ENCODE peak calls at places on chromosomes 6 and 20, in seven cellular contexts. R is A549, F is dorsolateral prefrontal cortex, V is adipocyte, G is neural crest cell, T is right lobe of liver, C is breast epithelium. M is an unnamed sample.

GRCh38 chr6:24721461-24722215 is 2.7 kb upstream of the C6orf62 start:
- DNase-seq in R (peak; percentile 61), F (no peak), V (no peak), G (no peak), T (peak; percentile 87), C (no peak), M (no peak)

GRCh38 chr6:39330476-39330875 is 8.0 kb upstream of the KCNK16 start:
- DNase-seq in R (no peak), F (peak; percentile 40), V (no peak), G (no peak), T (no peak), C (peak; percentile 56), M (no peak)

GRCh38 chr6:32416031-32416430 is 9.1 kb upstream of the BTNL2 start:
- DNase-seq in R (no peak), F (no peak), V (no peak), G (no peak), T (no peak), C (no peak), M (no peak)

GRCh38 chr6:66496659-66497058 is 789.6 kb upstream of the EYS start:
- DNase-seq in R (no peak), F (no peak), V (peak; percentile 3), G (no peak), T (no peak), C (no peak), M (no peak)

GRCh38 chr6:150894191-150894744 is 28.8 kb downstream of the MTHFD1L start:
- DNase-seq in R (no peak), F (no peak), V (no peak), G (no peak), T (no peak), C (no peak), M (no peak)

GRCh38 chr6:160431231-160431630 is 83.1 kb downstream of the SLC22A3 start:
- DNase-seq in R (no peak), F (no peak), V (peak; percentile 81), G (no peak), T (no peak), C (no peak), M (no peak)

GRCh38 chr6:31246051-31246495 is 25.8 kb downstream of the HLA-C start:
- DNase-seq in R (no peak), F (no peak), V (peak; percentile 41), G (no peak), T (no peak), C (peak; percentile 30), M (peak; percentile 34)

GRCh38 chr6:52335576-52335975 is 26.4 kb upstream of the PAQR8 start:
- DNase-seq in R (no peak), F (no peak), V (no peak), G (no peak), T (no peak), C (no peak), M (no peak)

GRCh38 chr6:99712560-99712959 is 105.9 kb downstream of the PRDM13 start:
- DNase-seq in R (no peak), F (no peak), V (no peak), G (no peak), T (no peak), C (no peak), M (no peak)

GRCh38 chr6:2476376-2476775 is 231.0 kb upstream of the GMDS start:
- DNase-seq in R (no peak), F (no peak), V (peak; percentile 22), G (no peak), T (no peak), C (no peak), M (no peak)

GRCh38 chr6:47400581-47400980 is 77.0 kb upstream of the CD2AP start:
- DNase-seq in R (no peak), F (no peak), V (no peak), G (no peak), T (no peak), C (no peak), M (no peak)

GRCh38 chr6:130694617-130695016 is 132.6 kb upstream of the SMLR1 start:
- DNase-seq in R (no peak), F (no peak), V (no peak), G (no peak), T (no peak), C (no peak), M (no peak)

GRCh38 chr20:40144581-40144980 is 544.5 kb downstream of the MAFB start:
- DNase-seq in R (no peak), F (no peak), V (no peak), G (no peak), T (no peak), C (no peak), M (no peak)

GRCh38 chr20:63794614-63795013 is 36.5 kb downstream of the ZBTB46 start:
- DNase-seq in R (no peak), F (no peak), V (no peak), G (no peak), T (no peak), C (no peak), M (no peak)

GRCh38 chr6:33343953-33344611 is 26.5 kb upstream of the ZBTB22 start:
- DNase-seq in R (no peak), F (no peak), V (no peak), G (no peak), T (no peak), C (no peak), M (no peak)

GRCh38 chr6:158016571-158017383 is 35.1 kb downstream of the SYNJ2 start:
- DNase-seq in R (no peak), F (no peak), V (no peak), G (no peak), T (peak; percentile 14), C (no peak), M (no peak)

GRCh38 chr6:34231566-34232336 is 4.9 kb upstream of the HMGA1 start:
- DNase-seq in R (no peak), F (no peak), V (no peak), G (no peak), T (no peak), C (no peak), M (no peak)

GRCh38 chr6:299050-299980 is 7.0 kb downstream of the DUSP22 start:
- DNase-seq in R (no peak), F (no peak), V (peak; percentile 68), G (no peak), T (no peak), C (no peak), M (no peak)

GRCh38 chr6:40160826-40161225 is 226.6 kb upstream of the MOCS1 start:
- DNase-seq in R (no peak), F (no peak), V (no peak), G (no peak), T (no peak), C (no peak), M (no peak)

GRCh38 chr20:33724439-33725094 is 4.5 kb upstream of the PXMP4 start:
- DNase-seq in R (no peak), F (no peak), V (peak; percentile 8), G (no peak), T (no peak), C (peak; percentile 69), M (no peak)

GRCh38 chr6:149560736-149561135 is 5.4 kb upstream of the GINM1 start:
- DNase-seq in R (peak; percentile 49), F (no peak), V (peak; percentile 22), G (no peak), T (no peak), C (no peak), M (no peak)

GRCh38 chr6:85460951-85461805 is 11.3 kb downstream of the NT5E start:
- DNase-seq in R (no peak), F (no peak), V (peak; percentile 65), G (no peak), T (no peak), C (peak; percentile 49), M (no peak)

GRCh38 chr20:16362642-16363041 is 210.6 kb downstream of the KIF16B start:
- DNase-seq in R (no peak), F (no peak), V (no peak), G (no peak), T (no peak), C (no peak), M (no peak)

GRCh38 chr6:42387336-42387735 is 64.4 kb downstream of the TRERF1 start:
- DNase-seq in R (no peak), F (no peak), V (no peak), G (no peak), T (no peak), C (no peak), M (no peak)

GRCh38 chr20:21225215-21225947 is 77.8 kb upstream of the XRN2 start:
- DNase-seq in R (no peak), F (no peak), V (peak; percentile 18), G (no peak), T (no peak), C (no peak), M (no peak)

GRCh38 chr20:55094353-55094861 is 619.0 kb downstream of the DOK5 start:
- DNase-seq in R (no peak), F (no peak), V (no peak), G (no peak), T (no peak), C (no peak), M (no peak)

GRCh38 chr6:132733288-132733687 is 19.4 kb upstream of the VNN1 start:
- DNase-seq in R (no peak), F (no peak), V (no peak), G (no peak), T (no peak), C (no peak), M (no peak)

GRCh38 chr20:57432874-57433491 is 41.8 kb downstream of the RBM38 start:
- DNase-seq in R (no peak), F (no peak), V (no peak), G (no peak), T (peak; percentile 57), C (no peak), M (no peak)

GRCh38 chr6:119040229-119040628 is 38.2 kb downstream of the FAM184A start:
- DNase-seq in R (no peak), F (no peak), V (no peak), G (no peak), T (no peak), C (no peak), M (no peak)

GRCh38 chr20:49590163-49591017 is 22.5 kb upstream of the PTGIS start:
- DNase-seq in R (no peak), F (no peak), V (no peak), G (no peak), T (no peak), C (no peak), M (no peak)

GRCh38 chr6:122372647-122373046 is 26.8 kb upstream of the HSF2 start:
- DNase-seq in R (no peak), F (no peak), V (peak; percentile 57), G (no peak), T (no peak), C (no peak), M (no peak)

M was measured in T1000.